ENCODE peak calls at places on chromosomes 2 and 18, in eight cellular contexts. V is NCI-H345; C is activated naive CD4-positive, alpha-beta T cell; B is fibroblast of pulmonary artery; Q is WTC11; X is BJ; P is KBM-7; A is aorta. D is an unnamed sample.

GRCh38 chr18:59087391-59087790 is 52.3 kb upstream of the SEC11C start:
- DNase-seq in V (no peak), C (no peak), B (no peak), Q (no peak), X (no peak), P (no peak), A (no peak), D (no peak)

GRCh38 chr18:79873449-79874110 is 75.8 kb downstream of the KCNG2 start:
- DNase-seq in V (no peak), C (no peak), B (no peak), Q (no peak), X (no peak), P (no peak), A (no peak), D (peak)

GRCh38 chr2:101036562-101036961 is 34.5 kb downstream of the RPL31 start:
- DNase-seq in V (no peak), C (no peak), B (peak), Q (no peak), X (peak), P (peak), A (no peak), D (no peak)

GRCh38 chr2:10367472-10368439 is 65.1 kb downstream of the HPCAL1 start:
- DNase-seq in V (no peak), C (no peak), B (no peak), Q (no peak), X (no peak), P (no peak), A (no peak), D (no peak)

GRCh38 chr2:96491860-96492497 is 13.2 kb downstream of the NEURL3 start:
- DNase-seq in V (no peak), C (no peak), B (no peak), Q (no peak), X (no peak), P (no peak), A (no peak), D (no peak)

GRCh38 chr2:65070172-65070830 is 14.1 kb downstream of the CEP68 start:
- DNase-seq in V (no peak), C (no peak), B (peak), Q (no peak), X (no peak), P (no peak), A (no peak), D (no peak)

GRCh38 chr2:237738255-237738654 is 60.3 kb upstream of the RBM44 start:
- DNase-seq in V (no peak), C (no peak), B (no peak), Q (no peak), X (no peak), P (no peak), A (no peak), D (no peak)

GRCh38 chr2:98869272-98869641 is 66.8 kb downstream of the CRACDL start:
- DNase-seq in V (peak), C (no peak), B (peak), Q (peak), X (no peak), P (no peak), A (no peak), D (no peak)

GRCh38 chr2:50118951-50119702 is 912.8 kb downstream of the NRXN1 start:
- DNase-seq in V (no peak), C (no peak), B (no peak), Q (peak), X (no peak), P (no peak), A (no peak), D (no peak)

GRCh38 chr2:54404270-54404669 is 51.9 kb upstream of the SPTBN1 start:
- DNase-seq in V (no peak), C (no peak), B (peak), Q (no peak), X (no peak), P (peak), A (no peak), D (no peak)

GRCh38 chr2:204170419-204170818 is 233.9 kb downstream of the ICOS start:
- DNase-seq in V (no peak), C (no peak), B (no peak), Q (no peak), X (no peak), P (no peak), A (no peak), D (no peak)

GRCh38 chr2:120867290-120868231 is 131.9 kb downstream of the GLI2 start:
- DNase-seq in V (no peak), C (no peak), B (peak), Q (peak), X (peak), P (no peak), A (peak), D (peak)

GRCh38 chr18:45839415-45840395 is 14.2 kb downstream of the SIGLEC15 start:
- DNase-seq in V (peak), C (no peak), B (peak), Q (peak), X (no peak), P (peak), A (no peak), D (no peak)

GRCh38 chr2:128981353-128981752 is 662.7 kb upstream of the HS6ST1 start:
- DNase-seq in V (no peak), C (no peak), B (no peak), Q (no peak), X (no peak), P (no peak), A (no peak), D (no peak)

GRCh38 chr2:48754874-48755273 is 650 bp downstream of the LHCGR start:
- DNase-seq in V (no peak), C (no peak), B (no peak), Q (no peak), X (no peak), P (no peak), A (peak), D (no peak)

GRCh38 chr18:59996370-59996966 is 96.7 kb downstream of the PMAIP1 start:
- DNase-seq in V (peak), C (no peak), B (peak), Q (peak), X (no peak), P (peak), A (no peak), D (no peak)

GRCh38 chr2:13000644-13001375 is 284.1 kb downstream of the TRIB2 start:
- DNase-seq in V (no peak), C (no peak), B (peak), Q (no peak), X (no peak), P (no peak), A (no peak), D (no peak)

GRCh38 chr2:61443342-61444041 is 27.4 kb downstream of the USP34 start:
- DNase-seq in V (no peak), C (no peak), B (no peak), Q (no peak), X (no peak), P (no peak), A (no peak), D (no peak)

GRCh38 chr18:58135170-58135569 is 91.1 kb downstream of the NEDD4L start:
- DNase-seq in V (no peak), C (no peak), B (peak), Q (no peak), X (peak), P (peak), A (no peak), D (no peak)

GRCh38 chr18:79252904-79253633 is 142.7 kb upstream of the NFATC1 start:
- DNase-seq in V (no peak), C (no peak), B (no peak), Q (no peak), X (no peak), P (no peak), A (peak), D (no peak)

GRCh38 chr18:61842146-61842545 is 50.7 kb downstream of the RNF152 start:
- DNase-seq in V (no peak), C (no peak), B (no peak), Q (no peak), X (no peak), P (no peak), A (no peak), D (no peak)